ENCODE peak calls at places on chromosomes 13 and 19, in eight cellular contexts. Z is GM12891; R is ELF-1; J is breast epithelium; L is ELR; X is CD8-positive, alpha-beta memory T cell; Q is activated CD4-positive, alpha-beta T cell treated with anti-CD3 and anti-CD28 coated beads, Interleukin-2, amount 50 U/mL, for 1 hour; T is A549. A is an unnamed sample.

GRCh38 chr13:42047561-42048322 is 706 bp upstream of the DGKH start:
- DNase-seq in Z (peak; percentile 42), X (peak; percentile 52), J (peak; percentile 22), R (peak; percentile 76), T (peak; percentile 40), Q (no peak), L (peak; percentile 82), A (peak; percentile 55)

GRCh38 chr13:39035799-39036198 is 2.1 kb downstream of the PROSER1 start:
- DNase-seq in Z (no peak), R (no peak), T (no peak), X (no peak), Q (no peak), J (no peak), L (no peak), A (no peak)

GRCh38 chr13:51731759-51732158 is 72.2 kb downstream of the DHRS12 start:
- DNase-seq in X (no peak), T (peak; percentile 4), Z (no peak), J (no peak), R (no peak), Q (no peak), L (peak; percentile 51), A (no peak)

GRCh38 chr19:39276740-39277139 is 8.5 kb downstream of the IFNL2 start:
- DNase-seq in Q (no peak), T (no peak), Z (no peak), R (no peak), X (peak; percentile 9), L (no peak), J (no peak), A (no peak)

GRCh38 chr13:37429976-37430375 is 168.6 kb downstream of the POSTN start:
- DNase-seq in L (peak; percentile 89), J (no peak), T (no peak), X (no peak), Z (no peak), R (no peak), Q (no peak), A (no peak)

GRCh38 chr19:49997709-49998108 is 27.5 kb downstream of the VRK3 start:
- DNase-seq in Q (no peak), J (no peak), R (peak; percentile 59), T (peak; percentile 83), X (no peak), L (peak; percentile 52), Z (peak; percentile 46), A (peak; percentile 60)

GRCh38 chr19:13843104-13843921 is 33.6 kb upstream of the NANOS3 start:
- DNase-seq in R (peak; percentile 67), T (no peak), J (peak; percentile 92), Q (no peak), L (peak; percentile 82), X (no peak), Z (no peak), A (peak; percentile 61)

GRCh38 chr13:49791214-49791752 is 1.2 kb downstream of the KPNA3 start:
- DNase-seq in L (peak; percentile 39), Z (peak; percentile 11), J (no peak), X (peak; percentile 49), Q (no peak), R (no peak), T (no peak), A (no peak)

GRCh38 chr19:34490141-34490766 is 8.7 kb downstream of the WTIP start:
- DNase-seq in T (no peak), X (peak; percentile 22), Q (no peak), J (no peak), R (no peak), Z (no peak), L (no peak), A (no peak)

GRCh38 chr13:26186995-26187394 is 35.1 kb downstream of the RNF6 start:
- DNase-seq in J (no peak), R (peak; percentile 31), L (peak; percentile 13), T (no peak), Z (no peak), X (no peak), Q (no peak), A (no peak)

GRCh38 chr19:47032171-47032811 is 12.7 kb downstream of the NPAS1 start:
- DNase-seq in X (peak; percentile 76), Z (peak; percentile 66), L (peak; percentile 38), T (peak; percentile 88), J (no peak), R (peak; percentile 84), Q (peak; percentile 70), A (peak; percentile 72)

GRCh38 chr19:46713781-46714522 is 3.0 kb downstream of the PRKD2 start:
- DNase-seq in J (peak; percentile 96), X (peak; percentile 89), Z (peak; percentile 83), R (peak; percentile 87), Q (peak; percentile 67), L (peak; percentile 86), T (peak; percentile 99), A (peak; percentile 91)

GRCh38 chr19:964761-965694 is 19.1 kb upstream of the WDR18 start:
- DNase-seq in Z (no peak), X (no peak), J (no peak), T (no peak), L (peak; percentile 59), Q (no peak), R (no peak), A (no peak)

GRCh38 chr19:33235269-33235995 is 9.8 kb upstream of the SLC7A10 start:
- DNase-seq in J (peak; percentile 61), Z (peak; percentile 91), X (peak; percentile 83), T (peak; percentile 98), R (peak; percentile 86), Q (peak; percentile 78), L (peak; percentile 76), A (peak; percentile 94)

GRCh38 chr13:85503797-85504196 is 295.4 kb downstream of the SLITRK6 start:
- DNase-seq in L (peak; percentile 54), R (no peak), J (no peak), Z (no peak), Q (no peak), T (no peak), X (no peak), A (no peak)

GRCh38 chr13:98094678-98095266 is 48.1 kb upstream of the FARP1 start:
- DNase-seq in L (no peak), Q (no peak), J (no peak), Z (no peak), X (no peak), T (no peak), R (no peak), A (no peak)

GRCh38 chr19:7442423-7442822 is 46.4 kb downstream of the PEX11G start:
- DNase-seq in Q (no peak), L (no peak), J (no peak), Z (no peak), T (no peak), X (no peak), R (no peak), A (no peak)

GRCh38 chr13:106714271-106714670 is 146.3 kb upstream of the ARGLU1 start:
- DNase-seq in Q (no peak), Z (no peak), R (peak; percentile 12), X (no peak), T (no peak), J (no peak), L (no peak), A (no peak)

GRCh38 chr19:19487077-19488040 is 28.0 kb downstream of the TSSK6 start:
- DNase-seq in T (no peak), X (peak; percentile 43), Z (no peak), J (no peak), R (no peak), L (no peak), Q (no peak), A (no peak)

GRCh38 chr19:1076951-1077350 is 10.0 kb downstream of the ARHGAP45 start:
- DNase-seq in Z (peak; percentile 95), Q (peak; percentile 91), J (peak; percentile 71), T (no peak), R (no peak), X (peak; percentile 98), L (no peak), A (no peak)

GRCh38 chr13:35927554-35927953 is 203.6 kb downstream of the DCLK1 start:
- DNase-seq in X (no peak), J (no peak), L (peak; percentile 86), Z (no peak), R (peak; percentile 74), Q (no peak), T (peak; percentile 21), A (no peak)

GRCh38 chr13:66933994-66934393 is 296.1 kb downstream of the PCDH9 start:
- DNase-seq in Z (no peak), T (peak; percentile 15), R (no peak), Q (no peak), X (no peak), J (no peak), L (peak; percentile 96), A (no peak)

GRCh38 chr13:46071590-46072249 is 19.2 kb upstream of the ZC3H13 start:
- DNase-seq in Z (no peak), Q (no peak), X (no peak), J (no peak), L (no peak), T (no peak), R (peak; percentile 28), A (no peak)

GRCh38 chr13:114089341-114089740 is 43.1 kb downstream of the RASA3 start:
- DNase-seq in X (peak; percentile 35), Q (no peak), T (no peak), Z (no peak), R (peak; percentile 3), L (no peak), J (no peak), A (no peak)

GRCh38 chr13:82654851-82655517 is 1227.3 kb downstream of the SLITRK1 start:
- DNase-seq in Z (no peak), T (no peak), X (no peak), Q (no peak), R (no peak), J (peak; percentile 57), L (peak; percentile 68), A (no peak)

GRCh38 chr19:51820821-51821446 is 26.0 kb downstream of the FPR3 start:
- DNase-seq in X (no peak), J (no peak), T (no peak), Q (no peak), L (no peak), R (no peak), Z (no peak), A (no peak)

GRCh38 chr13:66427330-66427990 is 802.7 kb downstream of the PCDH9 start:
- DNase-seq in J (no peak), L (no peak), Q (no peak), R (no peak), X (no peak), Z (no peak), T (no peak), A (no peak)

GRCh38 chr13:31951215-31951678 is 80.3 kb upstream of the FRY start:
- DNase-seq in T (no peak), Z (peak; percentile 37), X (no peak), R (no peak), J (peak; percentile 31), L (no peak), Q (no peak), A (no peak)

GRCh38 chr19:1211494-1212234 is 6.1 kb downstream of the STK11 start:
- DNase-seq in L (no peak), J (peak; percentile 81), R (peak; percentile 67), T (no peak), Z (no peak), X (no peak), Q (no peak), A (no peak)

GRCh38 chr19:1551068-1552040 is 16.8 kb downstream of the MEX3D start:
- DNase-seq in Z (no peak), Q (no peak), R (no peak), X (no peak), J (no peak), L (no peak), T (no peak), A (no peak)

GRCh38 chr13:89899302-89900103 is 1448.0 kb upstream of the MIR17HG start:
- DNase-seq in R (no peak), T (no peak), Z (no peak), J (no peak), Q (no peak), X (no peak), L (no peak), A (no peak)

GRCh38 chr13:111900390-111901180 is 166.4 kb upstream of the SOX1 start:
- DNase-seq in T (no peak), X (no peak), Q (no peak), R (no peak), L (no peak), Z (no peak), J (no peak), A (no peak)

GRCh38 chr13:113979791-113980471 is 6.1 kb upstream of the C13orf46 start:
- DNase-seq in L (no peak), X (peak; percentile 42), Q (no peak), J (no peak), R (no peak), T (no peak), Z (no peak), A (no peak)

GRCh38 chr19:2550431-2551171 is 74.7 kb downstream of the GADD45B start:
- DNase-seq in L (no peak), T (no peak), Q (no peak), R (peak; percentile 55), X (no peak), Z (no peak), J (no peak), A (no peak)